ENCODE peak calls at places on chromosome 12, in ten cellular contexts. X, P, U, D, F, I, M, W, R and S are unnamed samples.
A peak's percentile ranks its signal among the peaks of the same experiment; 100 is the strongest.

GRCh38 chr12:68290126-68290525 is 36.7 kb upstream of the IL22 start:
- DNase-seq in X (no peak), P (peak; percentile 68), U (no peak), D (no peak), F (no peak), I (no peak), M (no peak), W (no peak), R (no peak), S (no peak)

GRCh38 chr12:123971449-123971769 is 1.2 kb downstream of the CCDC92 start:
- DNase-seq in X (no peak), P (no peak), U (no peak), D (no peak), F (no peak), I (no peak), M (no peak), W (no peak), R (no peak), S (no peak)

GRCh38 chr12:5965950-5966383 is 20.9 kb upstream of the ANO2 start:
- DNase-seq in X (no peak), P (no peak), U (peak; percentile 17), D (peak; percentile 51), F (peak; percentile 6), I (no peak), M (peak; percentile 45), W (peak; percentile 54), R (peak; percentile 3), S (no peak)

GRCh38 chr12:26976687-26977086 is 37.5 kb downstream of the TM7SF3 start:
- DNase-seq in X (no peak), P (no peak), U (no peak), D (no peak), F (no peak), I (no peak), M (no peak), W (no peak), R (no peak), S (no peak)

GRCh38 chr12:25052191-25053020 is 103.5 kb upstream of the BCAT1 start:
- DNase-seq in X (no peak), P (peak; percentile 95), U (no peak), D (no peak), F (no peak), I (no peak), M (peak; percentile 61), W (peak; percentile 74), R (no peak), S (no peak)

GRCh38 chr12:32116897-32117296 is 10.2 kb downstream of the BICD1 start:
- DNase-seq in X (peak; percentile 24), P (no peak), U (no peak), D (no peak), F (no peak), I (no peak), M (no peak), W (no peak), R (no peak), S (no peak)

GRCh38 chr12:42985506-42985905 is 396.0 kb upstream of the PRICKLE1 start:
- DNase-seq in X (no peak), P (no peak), U (no peak), D (no peak), F (no peak), I (no peak), M (no peak), W (no peak), R (no peak), S (no peak)

GRCh38 chr12:132596016-132596415 is 14.4 kb downstream of the LRCOL1 start:
- DNase-seq in X (no peak), P (no peak), U (no peak), D (no peak), F (no peak), I (peak; percentile 7), M (peak; percentile 41), W (no peak), R (no peak), S (no peak)

GRCh38 chr12:42462486-42462885 is 127.1 kb downstream of the PRICKLE1 start:
- DNase-seq in X (no peak), P (no peak), U (no peak), D (no peak), F (no peak), I (no peak), M (no peak), W (no peak), R (no peak), S (no peak)

GRCh38 chr12:30417697-30418231 is 277.9 kb downstream of the IPO8 start:
- DNase-seq in X (no peak), P (no peak), U (no peak), D (peak; percentile 21), F (no peak), I (peak; percentile 19), M (no peak), W (no peak), R (peak; percentile 23), S (no peak)

GRCh38 chr12:27176765-27177164 is 67.3 kb upstream of the STK38L start:
- DNase-seq in X (no peak), P (no peak), U (no peak), D (no peak), F (no peak), I (no peak), M (no peak), W (no peak), R (no peak), S (no peak)

GRCh38 chr12:65878540-65878939 is 54.3 kb downstream of the HMGA2 start:
- DNase-seq in X (no peak), P (no peak), U (no peak), D (no peak), F (no peak), I (no peak), M (no peak), W (no peak), R (no peak), S (no peak)

GRCh38 chr12:713281-713875 is 39.0 kb upstream of the WNK1 start:
- DNase-seq in X (no peak), P (no peak), U (no peak), D (no peak), F (no peak), I (no peak), M (no peak), W (no peak), R (no peak), S (no peak)

GRCh38 chr12:119649202-119649808 is 18.6 kb upstream of the PRKAB1 start:
- DNase-seq in X (no peak), P (no peak), U (no peak), D (no peak), F (no peak), I (no peak), M (no peak), W (no peak), R (no peak), S (no peak)

GRCh38 chr12:124759841-124760508 is 103.7 kb downstream of the SCARB1 start:
- DNase-seq in X (no peak), P (no peak), U (no peak), D (no peak), F (no peak), I (no peak), M (peak; percentile 65), W (no peak), R (no peak), S (no peak)

GRCh38 chr12:11513288-11513687 is 117.9 kb upstream of the PRB2 start:
- DNase-seq in X (no peak), P (no peak), U (no peak), D (no peak), F (no peak), I (no peak), M (no peak), W (no peak), R (no peak), S (no peak)

GRCh38 chr12:31272607-31273225 is 53.2 kb downstream of the SINHCAF start:
- DNase-seq in X (no peak), P (no peak), U (no peak), D (no peak), F (no peak), I (no peak), M (no peak), W (no peak), R (no peak), S (no peak)

GRCh38 chr12:110533607-110534006 is 31.5 kb downstream of the RAD9B start:
- DNase-seq in X (no peak), P (no peak), U (no peak), D (no peak), F (no peak), I (no peak), M (no peak), W (no peak), R (no peak), S (no peak)

GRCh38 chr12:85280138-85280983 is at the start of gene ALX1:
- DNase-seq in X (no peak), P (no peak), U (peak; percentile 13), D (no peak), F (no peak), I (no peak), M (no peak), W (peak; percentile 35), R (no peak), S (no peak)

GRCh38 chr12:115661103-115661502 is 616.4 kb downstream of the MED13L start:
- DNase-seq in X (no peak), P (no peak), U (no peak), D (no peak), F (no peak), I (no peak), M (no peak), W (no peak), R (peak; percentile 25), S (no peak)

GRCh38 chr12:81259360-81259759 is 181.5 kb downstream of the ACSS3 start:
- DNase-seq in X (no peak), P (no peak), U (no peak), D (no peak), F (no peak), I (no peak), M (no peak), W (no peak), R (no peak), S (no peak)

GRCh38 chr12:81758421-81759214 is 532 bp downstream of the PPFIA2 start:
- DNase-seq in X (peak; percentile 52), P (no peak), U (peak; percentile 18), D (peak; percentile 24), F (no peak), I (peak; percentile 16), M (no peak), W (peak; percentile 47), R (no peak), S (no peak)

GRCh38 chr12:65074932-65075331 is 46.2 kb downstream of the WIF1 start:
- DNase-seq in X (no peak), P (no peak), U (no peak), D (no peak), F (no peak), I (no peak), M (no peak), W (no peak), R (no peak), S (no peak)

GRCh38 chr12:131831021-131831571 is 2.9 kb downstream of the MMP17 start:
- DNase-seq in X (no peak), P (no peak), U (peak; percentile 40), D (no peak), F (no peak), I (no peak), M (no peak), W (no peak), R (no peak), S (peak; percentile 25)